ENCODE peak calls at places on chromosomes 6 and 20, in six cellular contexts. H, W, C, Y, T and Z are unnamed samples.

GRCh38 chr6:168209420-168209819 is 110.2 kb downstream of the DACT2 start:
- DNase-seq in H (no peak), W (no peak), C (no peak), Y (no peak), T (no peak), Z (no peak)

GRCh38 chr6:138948780-138949179 is 39.3 kb downstream of the REPS1 start:
- DNase-seq in H (no peak), W (no peak), C (no peak), Y (no peak), T (no peak), Z (no peak)

GRCh38 chr20:2133318-2134183 is 31.9 kb downstream of the STK35 start:
- DNase-seq in H (no peak), W (no peak), C (no peak), Y (peak; percentile 67), T (peak; percentile 55), Z (no peak)

GRCh38 chr20:63830821-63831593 is at the start of gene ZBTB46:
- DNase-seq in H (peak; percentile 69), W (no peak), C (peak; percentile 95), Y (peak; percentile 43), T (peak; percentile 48), Z (no peak)

GRCh38 chr20:43189614-43190331 is at the start of gene PTPRT:
- DNase-seq in H (no peak), W (no peak), C (no peak), Y (no peak), T (no peak), Z (no peak)

GRCh38 chr6:63757826-63758225 is 122.2 kb downstream of the PHF3 start:
- DNase-seq in H (no peak), W (no peak), C (no peak), Y (no peak), T (no peak), Z (no peak)

GRCh38 chr6:149166747-149167146 is 150.8 kb upstream of the TAB2 start:
- DNase-seq in H (no peak), W (peak; percentile 52), C (no peak), Y (no peak), T (peak; percentile 19), Z (no peak)

GRCh38 chr6:115393821-115394220 is 666.9 kb downstream of the FRK start:
- DNase-seq in H (no peak), W (no peak), C (no peak), Y (no peak), T (no peak), Z (no peak)

GRCh38 chr6:163364641-163365040 is 49.9 kb upstream of the QKI start:
- DNase-seq in H (no peak), W (no peak), C (no peak), Y (no peak), T (no peak), Z (no peak)

GRCh38 chr20:49750611-49751396 is 37.1 kb upstream of the B4GALT5 start:
- DNase-seq in H (no peak), W (no peak), C (no peak), Y (peak; percentile 22), T (no peak), Z (no peak)

GRCh38 chr20:1440024-1440423 is 26.6 kb downstream of the NSFL1C start:
- DNase-seq in H (no peak), W (peak; percentile 27), C (no peak), Y (peak; percentile 36), T (peak; percentile 61), Z (peak; percentile 29)

GRCh38 chr6:142334294-142334693 is 32.5 kb downstream of the ADGRG6 start:
- DNase-seq in H (no peak), W (peak; percentile 75), C (no peak), Y (no peak), T (no peak), Z (no peak)

GRCh38 chr6:130313206-130313605 is 52.6 kb upstream of the TMEM200A start:
- DNase-seq in H (no peak), W (no peak), C (no peak), Y (no peak), T (no peak), Z (no peak)

GRCh38 chr6:168683621-168684020 is 242.6 kb downstream of the SMOC2 start:
- DNase-seq in H (no peak), W (no peak), C (no peak), Y (no peak), T (no peak), Z (peak; percentile 69)

GRCh38 chr20:11496382-11496781 is 421.3 kb upstream of the BTBD3 start:
- DNase-seq in H (no peak), W (no peak), C (no peak), Y (no peak), T (peak; percentile 40), Z (no peak)

GRCh38 chr20:46808565-46808964 is 86.1 kb upstream of the EYA2 start:
- DNase-seq in H (no peak), W (no peak), C (no peak), Y (no peak), T (peak; percentile 29), Z (no peak)

GRCh38 chr6:48071833-48072232 is 39.2 kb downstream of the PTCHD4 start:
- DNase-seq in H (no peak), W (no peak), C (no peak), Y (no peak), T (no peak), Z (no peak)

GRCh38 chr6:78850621-78851020 is 16.7 kb upstream of the IRAK1BP1 start:
- DNase-seq in H (no peak), W (no peak), C (no peak), Y (peak; percentile 19), T (no peak), Z (no peak)